ENCODE peak calls at places on chromosomes 13 and 19, in ten cellular contexts. G is AG09309, C is dorsolateral prefrontal cortex, O is MCF 10A, P is nephron progenitor cell, S is cardiac muscle cell, Z is mesothelial cell of epicardium, Q is GM12878, A is Calu3, F is omental fat pad. U is an unnamed sample.

GRCh38 chr13:74674701-74675100 is 540.5 kb upstream of the KLF12 start:
- DNase-seq in C (no peak), P (no peak), F (no peak), O (no peak), Z (no peak), G (no peak), S (no peak), Q (no peak), A (no peak), U (no peak)

GRCh38 chr13:52969373-52969772 is 59.2 kb upstream of the OLFM4 start:
- DNase-seq in O (no peak), Q (no peak), G (no peak), F (no peak), Z (no peak), P (no peak), C (no peak), S (no peak), A (no peak), U (no peak)

GRCh38 chr19:45601115-45601514 is 897 bp downstream of the GPR4 start:
- DNase-seq in Q (no peak), O (no peak), A (no peak), P (no peak), C (no peak), G (no peak), S (no peak), Z (no peak), F (no peak), U (no peak)

GRCh38 chr13:111658150-111659100 is 338.0 kb downstream of the TEX29 start:
- DNase-seq in O (no peak), F (no peak), Q (no peak), G (no peak), A (no peak), Z (no peak), P (peak), C (peak), S (peak), U (no peak)

GRCh38 chr13:84208251-84208650 is 326.0 kb upstream of the SLITRK1 start:
- DNase-seq in O (no peak), C (no peak), P (no peak), G (no peak), F (no peak), S (no peak), A (no peak), Z (no peak), Q (no peak), U (no peak)

GRCh38 chr19:6032827-6033226 is 54.9 kb upstream of the RANBP3 start:
- DNase-seq in Q (no peak), F (no peak), C (no peak), Z (no peak), G (no peak), P (no peak), S (no peak), O (no peak), A (no peak), U (no peak)

GRCh38 chr13:67204731-67205130 is 25.4 kb downstream of the PCDH9 start:
- DNase-seq in S (no peak), C (no peak), A (no peak), P (no peak), O (no peak), F (no peak), Q (no peak), G (no peak), Z (no peak), U (no peak)

GRCh38 chr19:39304701-39305571 is 8.7 kb downstream of the IFNL1 start:
- DNase-seq in S (peak), Q (no peak), P (no peak), G (no peak), Z (no peak), F (no peak), A (no peak), O (no peak), C (no peak), U (no peak)

GRCh38 chr19:2678043-2678671 is 24.3 kb downstream of the GNG7 start:
- DNase-seq in F (no peak), O (no peak), Z (no peak), Q (no peak), S (no peak), A (no peak), G (no peak), C (no peak), P (no peak), U (no peak)

GRCh38 chr13:110913322-110913721 is 1.5 kb downstream of the ANKRD10 start:
- DNase-seq in P (no peak), G (no peak), C (no peak), S (peak), F (no peak), O (peak), A (no peak), Q (no peak), Z (no peak), U (no peak)

GRCh38 chr13:49670828-49671227 is 20.5 kb downstream of the EBPL start:
- DNase-seq in G (no peak), S (no peak), P (no peak), O (no peak), C (no peak), Z (no peak), Q (no peak), A (no peak), F (no peak), U (no peak)

GRCh38 chr19:12922959-12923358 is 3.9 kb upstream of the SYCE2 start:
- DNase-seq in Q (no peak), O (no peak), G (no peak), A (no peak), P (no peak), C (no peak), F (no peak), S (no peak), Z (no peak), U (no peak)

GRCh38 chr13:110454956-110455355 is 106.6 kb downstream of the RAB20 start:
- DNase-seq in Z (no peak), S (no peak), C (no peak), A (no peak), F (no peak), O (no peak), G (no peak), P (no peak), Q (no peak), U (no peak)

GRCh38 chr13:51589793-51590192 is 5.5 kb downstream of the WDFY2 start:
- DNase-seq in F (no peak), S (no peak), A (no peak), G (no peak), O (no peak), Z (no peak), P (no peak), C (no peak), Q (no peak), U (no peak)

GRCh38 chr13:80881495-80882482 is 540.9 kb upstream of the SPRY2 start:
- DNase-seq in S (no peak), P (no peak), F (no peak), A (no peak), C (no peak), O (no peak), Q (no peak), G (no peak), Z (no peak), U (no peak)

GRCh38 chr19:20422616-20423205 is 142.9 kb downstream of the ZNF737 start:
- DNase-seq in G (no peak), F (no peak), O (no peak), S (no peak), P (no peak), Z (peak), A (no peak), C (no peak), Q (no peak), U (no peak)

GRCh38 chr19:2194513-2195078 is 30.9 kb downstream of the DOT1L start:
- DNase-seq in G (no peak), P (no peak), F (no peak), A (no peak), C (no peak), Z (no peak), S (no peak), O (no peak), Q (no peak), U (no peak)

GRCh38 chr13:32087955-32088747 is 56.6 kb downstream of the FRY start:
- DNase-seq in F (no peak), Q (no peak), P (no peak), Z (no peak), A (no peak), O (no peak), S (no peak), C (no peak), G (no peak), U (no peak)

GRCh38 chr19:33214621-33215020 is 11.0 kb downstream of the SLC7A10 start:
- DNase-seq in F (no peak), Z (no peak), A (peak), C (no peak), O (peak), G (no peak), Q (no peak), S (peak), P (peak), U (no peak)

GRCh38 chr19:23381114-23381513 is 14.2 kb downstream of the ZNF91 start:
- DNase-seq in F (no peak), G (no peak), A (no peak), O (no peak), Z (no peak), P (no peak), C (no peak), Q (no peak), S (no peak), U (no peak)

GRCh38 chr13:40445557-40445990 is 220.9 kb downstream of the FOXO1 start:
- DNase-seq in G (no peak), S (no peak), A (no peak), Z (no peak), F (no peak), P (no peak), O (peak), C (no peak), Q (peak), U (peak)

GRCh38 chr13:51636349-51636890 is 52.2 kb downstream of the WDFY2 start:
- DNase-seq in F (no peak), S (no peak), Q (no peak), O (no peak), C (no peak), A (no peak), G (no peak), P (no peak), Z (no peak), U (no peak)

GRCh38 chr13:112072531-112073244 is 5.7 kb downstream of the SOX1 start:
- DNase-seq in O (no peak), Z (peak), S (peak), Q (no peak), P (peak), A (no peak), C (no peak), F (no peak), G (no peak), U (no peak)

GRCh38 chr19:13064092-13064489 is 38.6 kb downstream of the LYL1 start:
- DNase-seq in P (no peak), O (no peak), Z (no peak), F (no peak), C (no peak), A (no peak), Q (no peak), S (no peak), G (no peak), U (no peak)

GRCh38 chr13:46914341-46914740 is 17.5 kb upstream of the HTR2A start:
- DNase-seq in O (no peak), G (no peak), S (no peak), A (no peak), Z (no peak), P (no peak), F (no peak), C (no peak), Q (no peak), U (no peak)

GRCh38 chr19:42197375-42197817 is 20.1 kb downstream of the DEDD2 start:
- DNase-seq in O (peak), F (no peak), C (no peak), Q (no peak), G (no peak), Z (no peak), S (no peak), A (peak), P (no peak), U (no peak)

GRCh38 chr19:50844296-50844935 is 10.3 kb upstream of the KLK3 start:
- DNase-seq in P (no peak), F (no peak), O (no peak), S (no peak), A (no peak), C (no peak), Z (no peak), G (no peak), Q (no peak), U (no peak)

GRCh38 chr19:48230555-48231129 is 25.1 kb downstream of the CARD8 start:
- DNase-seq in G (no peak), Z (no peak), F (no peak), Q (no peak), P (no peak), C (no peak), O (no peak), A (no peak), S (no peak), U (no peak)

GRCh38 chr13:43924549-43925245 is 45.0 kb downstream of the LACC1 start:
- DNase-seq in Z (no peak), P (no peak), C (no peak), F (no peak), O (no peak), A (no peak), S (no peak), Q (peak), G (no peak), U (no peak)

GRCh38 chr19:13024958-13025653 is 29.8 kb downstream of the NFIX start:
- DNase-seq in O (no peak), P (no peak), G (no peak), Q (no peak), C (no peak), A (no peak), S (no peak), Z (no peak), F (no peak), U (no peak)

GRCh38 chr13:41327994-41328778 is 17.1 kb downstream of the NAA16 start:
- DNase-seq in G (no peak), Q (no peak), Z (no peak), A (no peak), S (no peak), F (no peak), O (no peak), P (no peak), C (no peak), U (no peak)

DNA sequence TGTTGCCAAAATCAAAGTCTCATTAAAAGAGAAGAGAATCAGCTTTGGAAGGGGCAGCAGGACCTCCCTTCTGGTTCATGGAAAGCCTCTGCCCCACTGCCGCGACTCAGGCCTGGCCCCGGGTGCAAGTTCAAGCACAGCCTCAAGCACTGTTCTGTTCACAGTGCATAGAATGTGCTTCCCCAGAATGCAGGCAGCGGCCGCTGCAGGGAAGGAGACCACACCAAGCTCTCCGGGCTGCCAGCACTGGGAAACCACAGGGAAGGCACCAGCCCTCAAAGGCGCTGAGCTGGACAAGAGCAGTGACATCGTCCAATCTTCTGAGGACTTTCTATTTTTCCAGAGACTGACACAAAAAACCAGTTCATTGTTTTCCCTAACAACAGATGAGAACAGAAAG is 55.5 kb downstream of the CRYL1 start:
- DNase-seq in S (no peak), A (no peak), Q (no peak), P (no peak), F (no peak), C (no peak), O (no peak), Z (no peak), G (no peak), U (no peak)
- TF ChIP-seq CTCF in S (no peak), A (no peak), Q (no peak), P (no peak), F (no peak), C (no peak), O (no peak), Z (no peak), G (no peak), U (no peak)

GRCh38 chr13:22086593-22086992 is 415.7 kb downstream of the FGF9 start:
- DNase-seq in S (no peak), G (no peak), C (no peak), O (no peak), A (no peak), F (no peak), P (no peak), Z (no peak), Q (no peak), U (no peak)
- TF ChIP-seq CTCF in S (no peak), G (no peak), C (no peak), O (no peak), A (no peak), F (no peak), P (no peak), Z (no peak), Q (no peak), U (no peak)

DNA sequence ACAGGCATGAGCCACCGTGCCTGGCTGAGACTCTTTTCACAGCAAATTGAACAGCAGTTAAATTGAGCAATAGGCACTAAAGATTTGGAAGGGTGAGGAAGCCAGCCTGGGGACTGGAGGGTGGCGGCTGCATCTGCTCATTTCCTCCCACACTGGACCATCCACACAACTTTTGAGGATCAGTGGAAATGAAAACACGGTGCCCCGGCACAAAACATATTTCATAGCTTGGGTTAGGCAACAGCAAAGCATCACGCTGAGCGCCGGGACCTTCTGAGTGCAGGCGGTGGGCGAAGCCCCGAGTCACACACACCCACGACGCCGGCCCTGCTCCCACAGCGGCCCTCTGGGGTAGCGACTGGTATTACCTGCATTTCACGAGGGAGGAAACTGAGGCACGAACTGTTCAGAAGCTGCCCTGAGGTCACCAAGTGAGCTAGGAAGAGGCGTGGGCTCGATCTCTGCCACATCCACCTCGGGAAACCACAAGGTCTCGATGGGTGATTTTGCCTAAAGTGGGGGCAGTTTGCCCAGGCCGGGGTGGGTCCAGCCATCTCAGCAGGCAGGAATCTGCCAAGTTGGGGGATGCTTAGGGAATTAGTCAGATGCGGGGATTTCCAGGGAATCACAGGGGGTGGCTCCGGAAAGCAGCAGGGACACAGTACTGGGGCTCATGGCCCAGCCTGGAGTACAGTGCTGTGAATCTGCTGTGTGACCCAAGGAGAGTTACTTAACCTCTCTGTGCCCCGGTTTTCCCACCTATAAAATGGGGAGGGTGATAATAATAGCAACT is 3.5 kb upstream of the SBNO2 start:
- DNase-seq in G (peak), P (no peak), O (peak), S (no peak), A (peak), C (no peak), F (no peak), Z (no peak), Q (no peak), U (peak)
- TF ChIP-seq CTCF in G (peak), P (no peak), O (peak), S (peak), A (no peak), C (no peak), F (no peak), Z (no peak), Q (no peak), U (peak)

GRCh38 chr13:34941835-34942731 is at the start of gene NBEA:
- DNase-seq in A (peak), G (peak), C (peak), Q (peak), P (peak), S (peak), F (peak), Z (peak), O (peak), U (no peak)
- TF ChIP-seq CTCF in A (no peak), G (no peak), C (peak), Q (no peak), P (no peak), S (peak), F (no peak), Z (peak), O (no peak), U (no peak)

DNA sequence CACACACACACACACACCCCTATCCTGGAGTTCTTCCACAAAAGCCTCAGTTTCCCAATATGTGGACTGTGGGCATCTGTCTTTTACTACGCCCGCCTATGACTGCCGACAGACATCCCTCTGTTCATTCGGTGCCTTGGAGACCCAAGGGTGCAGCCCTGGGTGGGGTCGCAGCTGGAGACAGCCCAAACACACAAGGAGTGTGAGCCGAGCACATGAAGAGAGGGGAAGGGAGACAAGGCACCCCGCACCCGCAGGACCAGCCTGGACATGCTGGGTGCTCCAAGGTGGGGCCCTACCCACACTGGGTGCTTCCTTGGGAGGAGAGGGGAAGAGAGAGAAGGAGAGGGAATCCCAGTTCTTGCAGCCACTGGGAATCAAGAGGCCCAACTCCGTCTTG is 878 bp downstream of the PINLYP start:
- DNase-seq in P (no peak), Z (no peak), O (no peak), G (no peak), C (no peak), Q (no peak), F (no peak), S (no peak), A (no peak), U (no peak)
- TF ChIP-seq CTCF in P (no peak), Z (no peak), O (no peak), G (no peak), C (no peak), Q (no peak), F (no peak), S (no peak), A (no peak), U (no peak)

GRCh38 chr19:16885166-16885565 is 3.6 kb upstream of the F2RL3 start:
- DNase-seq in P (no peak), C (no peak), A (no peak), G (no peak), O (no peak), Q (no peak), Z (no peak), S (no peak), F (no peak), U (no peak)
- TF ChIP-seq CTCF in P (no peak), C (no peak), A (no peak), G (no peak), O (no peak), Q (no peak), Z (no peak), S (no peak), F (no peak), U (no peak)

GRCh38 chr13:75830842-75831241 is 194.7 kb downstream of the LMO7 start:
- DNase-seq in P (no peak), O (no peak), Z (no peak), F (no peak), S (no peak), C (no peak), Q (no peak), G (peak), A (no peak), U (peak)
- TF ChIP-seq CTCF in P (no peak), O (no peak), Z (no peak), F (no peak), S (no peak), C (no peak), Q (no peak), G (no peak), A (no peak), U (no peak)

DNA sequence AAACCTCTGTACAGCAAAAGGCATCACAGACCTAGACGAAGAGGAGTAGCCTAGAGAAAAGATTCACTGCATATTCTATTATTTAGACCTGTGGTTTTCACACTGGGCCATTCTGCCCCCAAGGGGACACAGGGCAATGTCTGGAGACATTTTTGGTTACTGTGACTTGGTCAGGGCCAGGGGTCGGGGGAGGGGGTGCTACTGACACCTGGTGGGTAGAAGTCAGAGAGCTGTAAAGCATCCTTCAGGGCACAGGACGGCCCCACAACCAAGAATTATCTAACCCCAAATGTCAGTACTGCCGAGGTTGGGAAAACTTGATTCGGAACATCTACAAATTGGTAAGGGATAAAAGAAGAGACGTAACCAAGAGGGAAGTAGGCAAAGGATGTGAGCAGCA is 11.3 kb downstream of the ELAVL1 start:
- DNase-seq in G (no peak), A (no peak), F (no peak), C (no peak), O (no peak), Z (no peak), Q (no peak), S (peak), P (no peak), U (no peak)
- TF ChIP-seq CTCF in G (no peak), A (no peak), F (no peak), C (no peak), O (no peak), Z (no peak), Q (no peak), S (no peak), P (no peak), U (no peak)

GRCh38 chr19:34277244-34277643 is 22.9 kb downstream of the GARRE1 start:
- DNase-seq in S (no peak), P (no peak), O (no peak), Z (no peak), G (no peak), F (no peak), Q (no peak), C (no peak), A (no peak), U (no peak)

GRCh38 chr19:34274827-34275625 is 20.7 kb downstream of the GARRE1 start:
- DNase-seq in P (no peak), S (no peak), F (no peak), G (peak), Q (no peak), O (peak), Z (no peak), C (no peak), A (no peak), U (peak)

GRCh38 chr19:34276614-34277013 is 22.3 kb downstream of the GARRE1 start:
- DNase-seq in O (no peak), A (no peak), P (no peak), Q (no peak), Z (no peak), F (no peak), C (peak), S (no peak), G (no peak), U (no peak)

GRCh38 chr19:34274284-34274826 is 20.0 kb downstream of the GARRE1 start:
- DNase-seq in C (no peak), Z (no peak), A (no peak), P (no peak), S (no peak), F (no peak), Q (no peak), G (no peak), O (no peak), U (no peak)

GRCh38 chr19:34275705-34276104 is 21.4 kb downstream of the GARRE1 start:
- DNase-seq in F (no peak), P (no peak), G (no peak), Q (no peak), S (no peak), Z (no peak), C (no peak), O (no peak), A (no peak), U (no peak)
- TF ChIP-seq CTCF in F (no peak), P (no peak), G (no peak), Q (no peak), S (no peak), Z (no peak), C (no peak), O (no peak), A (no peak), U (no peak)